ENCODE peak calls at places on chromosomes 12 and 14, in seven cellular contexts. R is sigmoid colon, N is cardiac fibroblast, U is GM12865, K is coronary artery, V is heart right ventricle, D is BJ. M is an unnamed sample.

GRCh38 chr12:101775814-101776213 is 36.6 kb upstream of the SYCP3 start:
- DNase-seq in D (no peak), K (no peak), V (no peak), U (no peak), R (no peak), N (no peak), M (no peak)

GRCh38 chr12:73950506-73950905 is 587.1 kb upstream of the ATXN7L3B start:
- DNase-seq in D (no peak), V (no peak), N (no peak), K (no peak), R (no peak), U (no peak), M (no peak)

GRCh38 chr12:55745361-55746146 is 2.6 kb downstream of the GDF11 start:
- DNase-seq in K (no peak), N (peak), U (no peak), D (no peak), V (no peak), R (peak), M (peak)

GRCh38 chr12:44510510-44510909 is 365.6 kb downstream of the NELL2 start:
- DNase-seq in K (no peak), R (no peak), N (no peak), U (no peak), V (no peak), D (no peak), M (no peak)

GRCh38 chr12:100234166-100234565 is 32.7 kb downstream of the DEPDC4 start:
- DNase-seq in D (no peak), U (no peak), R (no peak), K (no peak), V (peak), N (peak), M (peak)

GRCh38 chr12:46046436-46046835 is 56.1 kb upstream of the SCAF11 start:
- DNase-seq in K (no peak), D (no peak), V (no peak), U (no peak), N (no peak), R (no peak), M (no peak)

GRCh38 chr12:124457287-124458219 is 109.9 kb downstream of the NCOR2 start:
- DNase-seq in V (peak), R (peak), U (peak), N (peak), K (peak), D (peak), M (peak)

GRCh38 chr12:3216726-3217682 is 139.8 kb downstream of the TSPAN9 start:
- DNase-seq in N (peak), U (no peak), D (no peak), K (peak), V (peak), R (no peak), M (peak)

GRCh38 chr12:11657511-11657910 is 8.0 kb downstream of the ETV6 start:
- DNase-seq in D (no peak), K (no peak), V (no peak), R (no peak), N (no peak), U (no peak), M (no peak)

GRCh38 chr12:89890191-89890590 is 181.6 kb upstream of the ATP2B1 start:
- DNase-seq in K (no peak), D (no peak), U (no peak), V (no peak), N (no peak), R (no peak), M (no peak)

GRCh38 chr14:63523735-63524408 is 19.3 kb downstream of the PPP2R5E start:
- DNase-seq in K (no peak), U (no peak), N (no peak), V (no peak), D (no peak), R (no peak), M (no peak)

GRCh38 chr12:75269209-75269608 is 59.6 kb upstream of the KCNC2 start:
- DNase-seq in N (no peak), V (no peak), D (no peak), K (no peak), R (no peak), U (no peak), M (no peak)

GRCh38 chr12:92764820-92765219 is 62.0 kb downstream of the PLEKHG7 start:
- DNase-seq in R (no peak), V (peak), D (no peak), U (no peak), K (no peak), N (no peak), M (no peak)

GRCh38 chr14:104871145-104871655 is 6.1 kb downstream of the CEP170B start:
- DNase-seq in V (no peak), R (peak), D (no peak), N (no peak), K (no peak), U (no peak), M (no peak)

GRCh38 chr14:21185506-21185905 is 29.6 kb upstream of the OR5AU1 start:
- DNase-seq in K (no peak), D (no peak), U (no peak), R (no peak), N (peak), V (no peak), M (no peak)

GRCh38 chr12:2264622-2265306 is 212.0 kb downstream of the CACNA1C start:
- DNase-seq in K (no peak), U (no peak), N (peak), D (peak), R (no peak), V (no peak), M (peak)

GRCh38 chr12:106145539-106146447 is 7.0 kb upstream of the NUAK1 start:
- DNase-seq in K (peak), R (no peak), U (no peak), D (no peak), N (peak), V (peak), M (no peak)

GRCh38 chr12:9647825-9648700 is 21.4 kb upstream of the CLEC2D start:
- DNase-seq in K (peak), U (peak), N (peak), V (peak), R (peak), D (no peak), M (peak)

GRCh38 chr12:15152864-15153263 is 68.4 kb downstream of the RERG start:
- DNase-seq in N (peak), U (no peak), D (no peak), K (no peak), V (no peak), R (no peak), M (peak)

GRCh38 chr12:53219116-53219955 is 12.3 kb upstream of the ITGB7 start:
- DNase-seq in N (peak), D (no peak), K (no peak), U (peak), R (no peak), V (no peak), M (peak)

GRCh38 chr12:111741235-111741812 is 25.4 kb upstream of the ALDH2 start:
- DNase-seq in D (no peak), V (no peak), N (peak), U (no peak), R (no peak), K (no peak), M (peak)

GRCh38 chr12:64714551-64714968 is 44.6 kb downstream of the GNS start:
- DNase-seq in D (no peak), R (no peak), K (no peak), V (no peak), N (no peak), U (peak), M (no peak)

GRCh38 chr12:43937947-43938346 is 102.1 kb downstream of the TMEM117 start:
- DNase-seq in K (no peak), V (no peak), U (peak), D (no peak), N (peak), R (no peak), M (peak)

GRCh38 chr12:61821381-61821780 is 438.8 kb upstream of the USP15 start:
- DNase-seq in N (no peak), D (no peak), R (no peak), U (no peak), V (no peak), K (no peak), M (no peak)

GRCh38 chr14:32565256-32565655 is 236.2 kb downstream of the AKAP6 start:
- DNase-seq in N (no peak), U (no peak), R (no peak), D (no peak), V (no peak), K (no peak), M (peak)

GRCh38 chr12:87848248-87848868 is 180.8 kb downstream of the C12orf50 start:
- DNase-seq in R (no peak), U (peak), V (peak), D (peak), N (peak), K (no peak), M (peak)

GRCh38 chr12:116693259-116694227 is 44.3 kb downstream of the SPRING1 start:
- DNase-seq in R (no peak), N (no peak), V (no peak), U (no peak), D (no peak), K (no peak), M (no peak)

GRCh38 chr14:59013672-59014298 is 174.7 kb upstream of the DAAM1 start:
- DNase-seq in D (no peak), N (peak), K (no peak), R (no peak), U (no peak), V (no peak), M (peak)

GRCh38 chr12:4111010-4111409 is 162.6 kb upstream of the CCND2 start:
- DNase-seq in N (no peak), R (no peak), K (no peak), V (no peak), D (no peak), U (no peak), M (no peak)

GRCh38 chr12:121697093-121697698 is 15.4 kb upstream of the TMEM120B start:
- DNase-seq in N (peak), R (no peak), U (peak), K (no peak), D (no peak), V (peak), M (peak)

GRCh38 chr14:84535491-84535890 is 994.5 kb upstream of the FLRT2 start:
- DNase-seq in N (no peak), U (no peak), R (no peak), K (no peak), D (no peak), V (no peak), M (no peak)

GRCh38 chr14:23351681-23352505 is 794 bp downstream of the SLC22A17 start:
- DNase-seq in N (no peak), D (no peak), V (no peak), R (no peak), K (peak), U (no peak), M (no peak)

GRCh38 chr12:111121840-111122239 is 201.5 kb upstream of the MYL2 start:
- DNase-seq in R (no peak), D (no peak), K (no peak), V (no peak), N (no peak), U (no peak), M (no peak)

GRCh38 chr14:30193791-30194407 is 266.3 kb upstream of the PRKD1 start:
- DNase-seq in D (peak), V (no peak), N (peak), U (no peak), R (no peak), K (no peak), M (peak)

GRCh38 chr14:100445436-100446088 is 122.4 kb downstream of the SLC25A47 start:
- DNase-seq in N (no peak), V (no peak), D (no peak), R (no peak), U (no peak), K (no peak), M (no peak)

GRCh38 chr14:92397140-92397815 is 74.3 kb downstream of the SLC24A4 start:
- DNase-seq in R (no peak), V (no peak), K (no peak), D (no peak), U (no peak), N (peak), M (peak)

DNA sequence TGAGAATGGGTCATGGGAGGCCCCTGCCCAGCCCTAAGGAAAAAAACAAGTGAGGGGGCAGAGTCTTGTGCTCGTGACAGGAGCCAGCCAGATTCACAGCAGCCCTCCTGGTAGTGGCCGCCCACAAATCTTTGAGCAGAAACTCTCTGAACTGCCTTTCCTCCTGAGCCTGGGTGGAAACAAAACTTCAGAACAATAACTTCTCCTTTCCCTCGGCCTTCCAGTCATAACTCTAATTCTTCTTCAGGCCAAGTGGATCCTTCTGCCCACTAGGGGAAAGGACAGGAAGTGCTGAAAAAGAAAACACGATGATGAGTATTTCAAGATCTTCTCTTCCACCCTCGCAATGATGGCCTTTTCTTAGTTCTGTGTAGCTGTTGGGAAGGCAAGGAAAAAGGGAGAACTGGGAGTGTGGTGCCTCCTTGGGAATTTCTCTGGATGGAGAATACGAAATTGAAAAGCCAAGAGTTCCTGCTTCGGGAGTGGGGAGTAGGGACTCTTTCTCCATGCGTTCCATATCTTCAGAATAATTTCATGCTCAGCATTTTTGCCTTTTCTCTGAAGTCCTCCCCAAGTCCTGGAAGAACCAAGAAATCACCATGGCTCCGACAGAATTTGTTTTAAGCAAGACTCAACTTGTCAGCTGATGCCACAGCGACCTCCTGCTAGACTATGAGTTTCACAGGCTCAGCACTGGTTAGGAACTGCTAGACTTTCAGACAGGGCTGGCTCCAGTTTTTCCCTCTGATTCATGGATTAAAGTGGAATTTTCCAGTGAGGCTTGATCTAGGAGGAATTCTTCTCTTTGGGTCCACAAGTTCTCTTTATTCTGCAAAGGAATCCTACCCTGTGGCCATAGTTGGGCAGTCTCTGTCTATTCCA is 188.9 kb downstream of the CAND1 start:
- DNase-seq in D (no peak), R (no peak), K (no peak), V (no peak), N (peak), U (peak), M (peak)
- TF ChIP-seq CTCF in D (peak), R (no peak), K (no peak), V (no peak), N (peak), U (peak), M (peak)

DNA sequence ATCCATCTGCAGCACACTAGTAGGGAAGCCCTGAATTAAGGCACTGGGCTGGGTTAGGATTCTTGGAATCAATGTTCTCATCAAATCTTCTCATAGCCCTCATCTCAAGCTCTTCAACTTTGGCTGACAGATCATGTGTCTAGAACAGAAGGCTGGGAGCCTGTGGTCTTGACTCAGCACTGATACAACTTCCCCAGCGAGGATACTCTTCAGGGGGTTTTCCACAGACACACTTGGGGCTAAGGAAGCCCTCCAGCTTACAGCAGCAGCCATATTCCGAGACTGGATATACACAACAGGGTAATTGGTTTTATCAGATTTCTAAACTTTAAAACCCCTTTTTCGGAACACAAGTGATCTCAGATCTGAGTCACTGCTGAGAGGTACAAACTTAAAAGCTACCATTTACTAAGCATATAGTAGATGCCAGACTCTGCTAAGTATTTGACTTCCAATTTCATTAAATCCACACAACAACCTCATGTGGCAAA is 3.5 kb downstream of the FMNL3 start:
- DNase-seq in K (no peak), N (peak), V (no peak), R (no peak), U (peak), D (no peak), M (peak)
- H3K4me3 ChIP-seq in K (peak), N (no peak), V (no peak), R (no peak), U (peak), D (no peak), M (no peak)

GRCh38 chr12:58588771-58589170 is 331.5 kb downstream of the LRIG3 start:
- DNase-seq in D (no peak), U (no peak), N (no peak), R (no peak), K (no peak), V (no peak), M (peak)

GRCh38 chr12:58596381-58596780 is 323.9 kb downstream of the LRIG3 start:
- DNase-seq in R (no peak), V (no peak), N (no peak), U (no peak), K (no peak), D (no peak), M (no peak)

GRCh38 chr12:58592817-58593216 is 327.5 kb downstream of the LRIG3 start:
- DNase-seq in R (no peak), V (no peak), U (no peak), N (no peak), D (no peak), K (no peak), M (peak)

GRCh38 chr12:58593557-58594304 is 326.6 kb downstream of the LRIG3 start:
- DNase-seq in V (no peak), D (no peak), R (no peak), K (no peak), U (no peak), N (no peak), M (peak)
- TF ChIP-seq CTCF in V (no peak), D (no peak), R (no peak), K (no peak), U (no peak), N (no peak), M (no peak)

DNA sequence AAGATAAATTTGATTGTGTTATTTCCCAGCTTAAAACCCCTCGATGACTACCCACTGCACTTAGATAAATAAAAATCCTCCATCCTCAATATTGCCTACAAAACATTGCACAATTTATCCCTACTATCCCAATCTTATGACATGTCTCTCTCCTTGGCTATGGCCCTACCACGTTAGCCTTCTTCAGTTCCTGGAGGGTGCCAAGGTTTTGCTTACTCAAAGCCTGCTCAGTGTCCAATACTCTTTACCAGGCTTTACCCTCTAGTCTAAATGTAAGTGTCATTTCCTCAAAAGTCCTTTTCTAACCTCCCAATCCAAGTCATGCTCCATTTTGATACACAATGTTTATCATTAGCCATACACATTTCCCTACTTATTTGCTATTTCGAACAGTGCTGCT is 35.0 kb upstream of the PPM1A start:
- DNase-seq in D (no peak), U (no peak), R (no peak), V (no peak), K (no peak), N (no peak), M (no peak)
- H3K4me3 ChIP-seq in D (no peak), U (peak), R (no peak), V (no peak), K (no peak), N (no peak), M (no peak)

GRCh38 chr12:49284672-49285071 is 10.3 kb upstream of the PRPH start:
- DNase-seq in K (no peak), U (no peak), D (no peak), N (no peak), V (no peak), R (no peak), M (no peak)

GRCh38 chr12:49279706-49280159 is 14.9 kb downstream of the TUBA1C start:
- DNase-seq in D (no peak), K (no peak), U (no peak), V (no peak), R (no peak), N (no peak), M (no peak)

GRCh38 chr12:49287876-49288275 is 7.1 kb upstream of the PRPH start:
- DNase-seq in N (no peak), U (no peak), V (no peak), D (no peak), R (peak), K (no peak), M (no peak)

GRCh38 chr12:49282302-49282701 is 12.6 kb upstream of the PRPH start:
- DNase-seq in R (no peak), K (no peak), V (no peak), D (no peak), U (no peak), N (no peak), M (no peak)

GRCh38 chr12:49283541-49284429 is 11.2 kb upstream of the PRPH start:
- DNase-seq in D (no peak), K (no peak), R (no peak), V (no peak), U (no peak), N (no peak), M (no peak)
- TF ChIP-seq CTCF in D (no peak), K (no peak), R (no peak), V (no peak), U (no peak), N (no peak), M (peak)